ENCODE peak calls at places on chromosomes 11 and 22, in seven cellular contexts. O is M059J; K is activated CD4-positive, alpha-beta T cell treated with anti-CD3 and anti-CD28 coated beads, Interleukin-2, amount 50 U/mL, for 1 hour; Y is ELF-1; S is T-cell; M is fibroblast of the conjunctiva; W is mucosa of descending colon. P is an unnamed sample.

GRCh38 chr11:87366766-87367405 is 329.2 kb downstream of the TMEM135 start:
- DNase-seq in O (no peak), K (no peak), Y (no peak), S (no peak), M (no peak), W (no peak), P (no peak)

GRCh38 chr11:65459552-65459951 is 37.0 kb downstream of the NEAT1 start:
- DNase-seq in O (no peak), K (no peak), Y (peak), S (no peak), M (no peak), W (peak), P (no peak)

GRCh38 chr11:63768232-63769043 is at the start of gene ZFTA:
- DNase-seq in O (peak), K (peak), Y (peak), S (peak), M (peak), W (peak), P (peak)

GRCh38 chr11:3886985-3887384 is 31.5 kb downstream of the STIM1 start:
- DNase-seq in O (no peak), K (no peak), Y (no peak), S (no peak), M (no peak), W (no peak), P (no peak)

GRCh38 chr22:32854351-32854804 is 52.9 kb downstream of the TIMP3 start:
- DNase-seq in O (no peak), K (no peak), Y (no peak), S (no peak), M (no peak), W (no peak), P (no peak)

GRCh38 chr22:21975854-21976345 is 6.7 kb downstream of the TOP3B start:
- DNase-seq in O (no peak), K (no peak), Y (no peak), S (no peak), M (no peak), W (peak), P (no peak)

GRCh38 chr22:30574095-30574981 is at the start of gene GAL3ST1:
- DNase-seq in O (no peak), K (no peak), Y (no peak), S (no peak), M (no peak), W (no peak), P (no peak)

GRCh38 chr22:19962909-19963806 is 21.5 kb upstream of the TXNRD2 start:
- DNase-seq in O (peak), K (no peak), Y (peak), S (no peak), M (no peak), W (peak), P (no peak)

GRCh38 chr22:21443735-21444421 is 23.3 kb upstream of the TMEM191C start:
- DNase-seq in O (no peak), K (no peak), Y (no peak), S (no peak), M (no peak), W (peak), P (no peak)

GRCh38 chr22:41917906-41918791 is 3.3 kb upstream of the SHISA8 start:
- DNase-seq in O (peak), K (no peak), Y (no peak), S (no peak), M (no peak), W (no peak), P (no peak)

GRCh38 chr22:43200031-43200430 is 13.1 kb upstream of the TTLL12 start:
- DNase-seq in O (no peak), K (no peak), Y (no peak), S (no peak), M (no peak), W (peak), P (no peak)

GRCh38 chr11:70608568-70609314 is 210.4 kb downstream of the CTTN start:
- DNase-seq in O (no peak), K (no peak), Y (peak), S (no peak), M (no peak), W (peak), P (no peak)

GRCh38 chr11:61059260-61059752 is 43.0 kb upstream of the CD5 start:
- DNase-seq in O (no peak), K (no peak), Y (no peak), S (no peak), M (no peak), W (no peak), P (no peak)

GRCh38 chr11:77705195-77705876 is 67.7 kb upstream of the CLNS1A start:
- DNase-seq in O (peak), K (no peak), Y (peak), S (no peak), M (no peak), W (no peak), P (no peak)

GRCh38 chr22:17114958-17115235 is 6.3 kb downstream of the TMEM121B start:
- DNase-seq in O (no peak), K (no peak), Y (no peak), S (no peak), M (no peak), W (no peak), P (no peak)

P was measured in GM18507.